ENCODE peak calls at places on chromosomes 4 and X, in five cellular contexts. P, K, F, O and V are unnamed samples.

GRCh38 chrX:18537524-18537923 is 112.1 kb downstream of the CDKL5 start:
- DNase-seq in P (no peak), K (no peak), F (no peak), O (no peak), V (no peak)

GRCh38 chr4:907103-907400 is 25.1 kb downstream of the GAK start:
- DNase-seq in P (no peak), K (no peak), F (peak), O (no peak), V (peak)

GRCh38 chr4:27267435-27268355 is 407.1 kb downstream of the STIM2 start:
- DNase-seq in P (no peak), K (no peak), F (no peak), O (no peak), V (no peak)

GRCh38 chrX:41692162-41692749 is 3.5 kb downstream of the GPR34 start:
- DNase-seq in P (peak), K (peak), F (no peak), O (no peak), V (no peak)

GRCh38 chrX:109270580-109271484 is 211.1 kb downstream of the GUCY2F start:
- DNase-seq in P (peak), K (peak), F (peak), O (peak), V (no peak)

GRCh38 chr4:75338352-75338880 is 175.8 kb downstream of the RCHY1 start:
- DNase-seq in P (no peak), K (no peak), F (no peak), O (no peak), V (no peak)

GRCh38 chr4:1310796-1311715 is 21.4 kb downstream of the MAEA start:
- DNase-seq in P (no peak), K (no peak), F (peak), O (no peak), V (no peak)

GRCh38 chrX:15441464-15441863 is 51.7 kb downstream of the PIR start:
- DNase-seq in P (no peak), K (no peak), F (no peak), O (no peak), V (no peak)

GRCh38 chrX:50863471-50863870 is 47.1 kb upstream of the BMP15 start:
- DNase-seq in P (no peak), K (no peak), F (no peak), O (no peak), V (no peak)

GRCh38 chrX:30702736-30703135 is 49.5 kb downstream of the GK start:
- DNase-seq in P (peak), K (peak), F (no peak), O (no peak), V (no peak)

GRCh38 chr4:90025248-90025647 is 101.9 kb upstream of the CCSER1 start:
- DNase-seq in P (no peak), K (peak), F (no peak), O (no peak), V (no peak)

GRCh38 chr4:109072595-109072994 is 229.9 kb downstream of the COL25A1 start:
- DNase-seq in P (peak), K (peak), F (no peak), O (no peak), V (no peak)

GRCh38 chr4:184427687-184428086 is 46.7 kb downstream of the IRF2 start:
- DNase-seq in P (no peak), K (no peak), F (no peak), O (no peak), V (no peak)

GRCh38 chr4:96691496-96691895 is 851.6 kb downstream of the PDHA2 start:
- DNase-seq in P (no peak), K (no peak), F (no peak), O (no peak), V (no peak)

GRCh38 chr4:7763106-7763505 is 176.6 kb downstream of the AFAP1 start:
- DNase-seq in P (no peak), K (no peak), F (peak), O (no peak), V (peak)

GRCh38 chr4:7760706-7761105 is 179.0 kb downstream of the AFAP1 start:
- DNase-seq in P (no peak), K (no peak), F (peak), O (no peak), V (peak)

GRCh38 chr4:7762376-7763040 is 177.2 kb downstream of the AFAP1 start:
- DNase-seq in P (no peak), K (no peak), F (peak), O (no peak), V (peak)

GRCh38 chr4:7761312-7761711 is 178.3 kb downstream of the AFAP1 start:
- DNase-seq in P (no peak), K (no peak), F (peak), O (no peak), V (peak)

GRCh38 chr4:7761720-7762119 is 177.9 kb downstream of the AFAP1 start:
- DNase-seq in P (peak), K (no peak), F (peak), O (peak), V (peak)
- TF ChIP-seq CTCF in P (peak), K (peak), F (peak), O (peak), V (peak)

DNA sequence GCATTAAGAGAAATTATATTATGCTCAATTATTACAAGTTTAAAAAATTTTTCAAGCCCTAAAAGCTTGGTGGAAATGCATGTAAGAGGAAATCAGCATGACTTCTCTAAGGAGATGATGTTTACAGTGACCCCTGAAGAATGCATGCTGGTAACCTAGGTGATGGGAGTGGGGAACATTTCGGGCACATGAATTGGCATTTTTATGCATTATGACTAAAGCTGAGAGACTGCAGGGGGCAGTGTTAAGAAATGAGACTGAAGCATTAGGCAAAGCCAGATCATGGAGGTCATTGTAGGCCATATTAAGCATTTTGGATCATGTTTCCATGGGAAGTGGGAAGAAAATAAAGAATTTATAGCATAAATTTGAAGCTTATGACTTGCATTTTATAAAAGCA is 421.3 kb downstream of the FAT4 start:
- DNase-seq in P (peak), K (peak), F (no peak), O (no peak), V (no peak)
- TF ChIP-seq CTCF in P (peak), K (peak), F (no peak), O (no peak), V (peak)

GRCh38 chr4:80221161-80221560 is 23.9 kb downstream of the PRDM8 start:
- DNase-seq in P (no peak), K (peak), F (no peak), O (no peak), V (no peak)
- TF ChIP-seq CTCF in P (peak), K (peak), F (peak), O (no peak), V (peak)

GRCh38 chrX:153723351-153724251 is 586 bp downstream of the BCAP31 start:
- DNase-seq in P (no peak), K (peak), F (peak), O (peak), V (no peak)
- TF ChIP-seq CTCF in P (no peak), K (peak), F (peak), O (no peak), V (peak)

GRCh38 chr4:92163348-92163747 is 140.4 kb upstream of the GRID2 start:
- DNase-seq in P (no peak), K (peak), F (no peak), O (no peak), V (no peak)
- TF ChIP-seq CTCF in P (peak), K (peak), F (peak), O (no peak), V (peak)

GRCh38 chrX:48945517-48946348 is 11.7 kb downstream of the OTUD5 start:
- DNase-seq in P (no peak), K (peak), F (peak), O (peak), V (no peak)
- TF ChIP-seq CTCF in P (peak), K (peak), F (peak), O (peak), V (peak)

DNA sequence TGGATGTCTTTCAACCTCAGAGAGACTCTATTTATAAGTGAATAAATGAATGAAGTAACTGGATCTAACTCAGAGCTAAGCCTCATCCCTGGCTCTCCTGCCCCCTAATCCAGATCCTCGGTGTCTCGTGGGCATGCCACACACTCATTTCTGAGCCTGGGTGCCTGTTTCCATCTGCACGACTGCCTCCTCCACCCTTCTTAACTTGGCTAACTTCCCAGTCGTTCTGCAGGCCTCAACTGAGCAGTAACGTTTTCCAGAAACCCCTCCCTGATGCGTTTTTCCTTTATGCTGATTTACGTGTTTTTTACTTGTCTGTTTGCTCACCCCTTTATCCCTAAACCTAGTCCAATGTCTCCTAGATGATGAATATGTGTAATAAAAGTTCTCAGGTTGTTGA is 186.9 kb upstream of the HS3ST1 start:
- DNase-seq in P (no peak), K (no peak), F (no peak), O (no peak), V (no peak)
- TF ChIP-seq CTCF in P (no peak), K (no peak), F (no peak), O (no peak), V (no peak)

GRCh38 chr4:73344106-73344505 is 60.0 kb upstream of the ALB start:
- DNase-seq in P (no peak), K (no peak), F (no peak), O (no peak), V (no peak)

GRCh38 chr4:73335717-73336116 is 68.4 kb upstream of the ALB start:
- DNase-seq in P (no peak), K (no peak), F (no peak), O (no peak), V (no peak)

GRCh38 chr4:73343432-73343831 is 60.7 kb upstream of the ALB start:
- DNase-seq in P (peak), K (no peak), F (no peak), O (no peak), V (no peak)

GRCh38 chr4:73345399-73345975 is 58.6 kb upstream of the ALB start:
- DNase-seq in P (no peak), K (no peak), F (no peak), O (no peak), V (no peak)

GRCh38 chr4:73341454-73341853 is 62.6 kb upstream of the ALB start:
- DNase-seq in P (peak), K (peak), F (no peak), O (peak), V (no peak)
- TF ChIP-seq CTCF in P (peak), K (peak), F (peak), O (no peak), V (peak)

DNA sequence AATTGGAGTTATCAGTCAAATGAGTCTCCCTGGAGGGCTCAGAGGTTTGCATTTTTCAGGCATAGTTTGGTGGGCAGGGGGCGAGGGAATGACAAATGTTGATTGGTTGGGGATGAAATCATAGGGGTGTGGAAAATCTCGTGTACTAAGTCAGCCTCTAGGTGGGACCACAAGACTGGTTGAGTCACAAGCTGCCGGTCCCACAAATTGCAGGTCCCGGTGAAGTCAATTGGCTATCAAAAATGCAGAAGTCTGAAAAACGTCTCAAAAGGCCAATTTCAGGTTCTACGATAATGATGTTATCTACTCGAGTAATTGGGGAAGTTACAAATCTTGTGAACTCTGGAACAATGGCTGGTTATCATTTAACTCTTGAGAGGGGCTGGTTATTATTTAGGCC is 98.8 kb upstream of the DHX15 start:
- DNase-seq in P (peak), K (no peak), F (no peak), O (no peak), V (no peak)
- TF ChIP-seq CTCF in P (no peak), K (no peak), F (no peak), O (no peak), V (peak)

DNA sequence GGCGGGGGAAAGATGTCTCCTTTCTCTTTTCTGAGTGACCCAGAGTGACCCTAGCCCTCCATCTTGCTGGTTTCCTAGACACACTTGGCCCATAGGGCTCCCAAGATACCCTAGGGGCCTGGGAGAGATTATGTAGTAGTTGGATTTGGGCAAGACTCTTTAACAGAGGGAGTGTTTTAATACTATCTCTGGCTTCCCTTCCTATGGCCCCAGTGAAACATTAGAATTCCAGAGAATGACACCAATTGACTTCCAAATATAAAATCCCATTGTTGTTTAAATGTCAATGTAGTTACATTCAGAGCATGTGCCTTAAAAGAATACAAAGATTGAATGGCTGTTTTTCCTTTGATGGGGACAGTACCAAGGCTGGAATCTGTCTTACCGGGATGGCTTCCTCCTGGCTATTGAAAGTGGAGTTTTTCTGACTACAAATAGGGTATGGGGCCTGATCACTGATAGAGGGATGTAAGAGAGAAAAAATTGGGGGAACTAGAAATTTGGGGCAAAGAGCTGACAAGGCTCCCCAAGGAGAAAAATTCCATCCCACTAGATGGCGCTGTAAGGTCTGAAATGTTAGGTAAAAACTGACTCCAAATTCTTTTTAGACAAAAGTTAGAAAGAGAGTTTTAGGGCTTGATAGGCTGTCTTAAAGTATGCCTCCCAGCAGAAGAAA is 10.7 kb downstream of the TENT5D start:
- DNase-seq in P (no peak), K (no peak), F (no peak), O (no peak), V (no peak)
- TF ChIP-seq CTCF in P (no peak), K (no peak), F (no peak), O (no peak), V (peak)